ENCODE peak calls at places on chromosomes 13 and 19, in six cellular contexts. N, Y, Q, Z, E and L are unnamed samples.

GRCh38 chr13:101490400-101491015 is 38.0 kb downstream of the ITGBL1 start:
- DNase-seq in N (no peak), Q (peak; percentile 34), Y (no peak), Z (no peak), E (no peak), L (no peak)

GRCh38 chr19:17078920-17079709 is 3.5 kb downstream of the MYO9B start:
- DNase-seq in Y (no peak), N (no peak), Q (peak; percentile 51), E (no peak), Z (no peak), L (peak; percentile 39)

GRCh38 chr19:33280351-33280921 is 21.9 kb downstream of the CEBPA start:
- DNase-seq in Z (no peak), Y (no peak), Q (no peak), N (no peak), E (no peak), L (no peak)

GRCh38 chr13:113585828-113586355 is 1.3 kb downstream of the TFDP1 start:
- DNase-seq in E (no peak), Z (peak; percentile 41), Q (no peak), N (peak; percentile 6), Y (no peak), L (peak; percentile 11)

GRCh38 chr19:40529093-40529954 is 47.3 kb upstream of the SHKBP1 start:
- DNase-seq in Y (peak; percentile 77), Z (peak; percentile 97), Q (peak; percentile 95), E (peak; percentile 81), N (peak; percentile 86), L (peak; percentile 79)

GRCh38 chr19:40639638-40639982 is 38.4 kb downstream of the LTBP4 start:
- DNase-seq in Q (no peak), Y (no peak), Z (no peak), E (no peak), N (peak; percentile 40), L (no peak)

GRCh38 chr19:3506384-3507340 is 551 bp downstream of the FZR1 start:
- DNase-seq in Y (peak; percentile 43), Z (no peak), E (peak; percentile 33), Q (peak; percentile 47), N (no peak), L (no peak)

GRCh38 chr13:26050568-26051230 is 1.1 kb downstream of the SHISA2 start:
- DNase-seq in E (no peak), Y (no peak), Z (no peak), N (no peak), Q (peak; percentile 77), L (peak; percentile 26)

GRCh38 chr19:53517114-53517741 is 20.7 kb upstream of the ZNF331 start:
- DNase-seq in N (no peak), Y (no peak), Z (no peak), E (no peak), Q (no peak), L (no peak)

GRCh38 chr13:72953391-72953960 is 105.3 kb upstream of the KLF5 start:
- DNase-seq in N (no peak), Q (no peak), Y (peak; percentile 29), Z (no peak), E (no peak), L (no peak)

GRCh38 chr13:93875527-93875926 is 604.0 kb downstream of the DCT start:
- DNase-seq in E (no peak), Q (no peak), Y (no peak), N (no peak), Z (no peak), L (peak; percentile 67)

GRCh38 chr13:52006491-52007245 is 4.6 kb downstream of the ATP7B start:
- DNase-seq in Y (no peak), N (no peak), E (no peak), Z (no peak), Q (no peak), L (no peak)

GRCh38 chr19:41872775-41873647 is 4.1 kb upstream of the CD79A start:
- DNase-seq in E (peak; percentile 47), N (no peak), Z (peak; percentile 94), Y (peak; percentile 69), Q (peak; percentile 87), L (peak; percentile 66)

GRCh38 chr13:108944760-108945159 is 315.3 kb downstream of the MYO16 start:
- DNase-seq in N (no peak), Q (no peak), Z (no peak), Y (no peak), E (no peak), L (peak; percentile 53)

GRCh38 chr19:55208880-55209429 is 346 bp downstream of the PTPRH start:
- DNase-seq in E (no peak), N (no peak), Z (no peak), Q (no peak), Y (no peak), L (no peak)

GRCh38 chr19:1045247-1045603 is 5.3 kb downstream of the ABCA7 start:
- DNase-seq in N (no peak), Y (no peak), Z (no peak), E (no peak), Q (peak; percentile 60), L (no peak)

GRCh38 chr19:8366961-8367326 is 3.0 kb downstream of the ANGPTL4 start:
- DNase-seq in Q (no peak), N (peak; percentile 74), Y (no peak), Z (peak; percentile 47), E (no peak), L (peak; percentile 59)
- H3K4me3 ChIP-seq in Q (peak overlapping the region; percentile 10), N (peak overlapping the region; percentile 8), Y (peak overlapping the region; percentile 73), Z (peak overlapping the region; percentile 72), E (peak overlapping the region; percentile 22), L (peak overlapping the region; percentile 94)

DNA sequence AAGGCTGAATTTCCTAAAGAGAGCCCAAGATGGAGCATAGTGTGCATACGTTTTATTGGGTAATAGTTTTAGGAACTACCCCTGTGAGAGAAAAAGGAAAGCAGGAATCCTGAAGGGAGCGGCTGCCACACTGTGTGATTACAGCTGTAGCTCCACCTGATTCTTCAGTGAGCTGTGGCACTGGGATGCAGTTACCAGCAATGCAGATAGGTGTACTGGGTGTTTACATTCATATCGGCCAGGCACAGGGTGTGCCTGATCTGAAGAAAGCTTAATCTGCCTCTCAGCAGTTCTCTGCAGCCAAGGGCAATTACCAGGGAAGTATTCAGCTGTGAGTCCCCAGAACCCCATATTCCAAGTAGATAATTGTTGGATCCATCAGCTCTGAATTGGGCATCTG is 1541.8 kb downstream of the EFNB2 start:
- DNase-seq in Y (no peak), E (no peak), N (no peak), Q (no peak), Z (no peak), L (no peak)
- TF ChIP-seq CTCF in Y (no peak), E (no peak), N (no peak), Q (no peak), Z (no peak), L (no peak)

GRCh38 chr19:47190167-47190727 is 40.8 kb downstream of the BBC3 start:
- DNase-seq in E (peak; percentile 32), Z (no peak), N (peak; percentile 52), Q (no peak), Y (peak; percentile 48), L (peak; percentile 94)
- H3K4me3 ChIP-seq in E (no peak overlapping the region), Z (no peak overlapping the region), N (no peak overlapping the region), Q (no peak overlapping the region), Y (peak overlapping the region; percentile 3), L (no peak overlapping the region)

DNA sequence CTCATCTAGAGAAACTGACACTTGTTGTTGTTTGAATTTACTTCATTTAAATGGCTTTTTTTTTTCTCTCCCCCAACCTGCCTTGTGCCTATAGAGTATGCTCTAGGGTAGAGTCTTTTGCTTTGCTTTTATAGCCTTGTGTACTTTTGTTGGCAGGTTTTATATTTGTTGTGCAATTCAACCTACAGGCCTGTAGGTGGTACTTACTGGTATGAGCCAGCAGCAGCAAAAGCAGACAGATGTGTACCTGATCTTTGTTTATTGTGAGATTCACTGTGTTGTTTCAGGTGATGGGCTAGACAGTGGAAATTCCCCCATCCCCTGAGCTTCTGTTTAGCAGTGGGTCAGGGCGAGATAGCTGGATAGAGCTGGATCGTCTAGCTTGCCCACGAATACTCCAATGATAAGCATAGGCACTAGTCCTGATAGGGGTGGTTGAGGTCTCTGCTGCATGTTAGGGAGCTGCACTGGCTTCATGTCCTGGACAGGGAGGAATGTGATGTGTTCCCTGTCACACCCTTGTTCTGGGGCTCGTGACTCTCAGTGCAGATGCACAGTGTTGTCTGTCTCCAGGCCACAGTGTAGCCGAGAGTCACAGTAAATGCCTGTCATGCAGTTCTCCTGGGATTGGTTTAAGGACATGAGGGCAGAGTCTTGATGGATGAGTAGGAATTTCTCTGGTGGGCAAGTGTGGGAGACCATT is 21.3 kb downstream of the DNAJC3 start:
- DNase-seq in Y (no peak), N (no peak), E (no peak), Z (no peak), Q (no peak), L (peak; percentile 25)
- TF ChIP-seq CTCF in Y (no peak), N (no peak), E (no peak), Z (no peak), Q (peak; percentile 51), L (peak; percentile 49)

GRCh38 chr13:40968416-40969000 is 50.6 kb downstream of the ELF1 start:
- DNase-seq in Z (no peak), E (no peak), Y (no peak), N (no peak), Q (no peak), L (no peak)

GRCh38 chr13:40971321-40971720 is 47.8 kb downstream of the ELF1 start:
- DNase-seq in Y (no peak), E (no peak), N (no peak), Q (no peak), Z (no peak), L (no peak)

GRCh38 chr13:40973409-40973808 is 45.7 kb downstream of the ELF1 start:
- DNase-seq in N (no peak), Q (no peak), E (no peak), Z (no peak), Y (no peak), L (no peak)

GRCh38 chr13:40969169-40969901 is 49.8 kb downstream of the ELF1 start:
- DNase-seq in Y (no peak), E (no peak), Z (no peak), Q (no peak), N (no peak), L (no peak)

DNA sequence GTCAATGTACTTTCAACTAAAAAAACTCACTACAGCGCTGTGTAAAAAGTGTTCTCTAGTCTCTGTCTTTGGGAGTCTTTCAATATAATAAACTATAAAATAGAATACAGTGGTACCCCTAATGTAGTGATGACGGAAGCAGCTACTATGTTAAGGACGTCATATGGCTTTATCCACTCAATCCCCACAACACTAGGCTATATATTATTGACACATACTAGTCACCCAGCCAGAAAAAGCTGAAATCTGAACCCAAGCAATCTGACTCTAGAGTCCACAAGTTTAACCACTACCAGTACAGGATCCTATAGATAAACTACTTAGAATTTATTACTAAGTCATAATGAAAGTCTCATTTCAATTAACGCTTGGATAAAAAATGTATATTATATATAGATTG is 48.3 kb downstream of the ELF1 start:
- DNase-seq in E (no peak), Z (no peak), Y (no peak), N (no peak), Q (no peak), L (no peak)
- H3K4me3 ChIP-seq in E (no peak overlapping the region), Z (no peak overlapping the region), Y (no peak overlapping the region), N (no peak overlapping the region), Q (no peak overlapping the region), L (no peak overlapping the region)

GRCh38 chr13:41411536-41411935 is 45.8 kb upstream of the RGCC start:
- DNase-seq in Z (peak; percentile 54), E (peak; percentile 26), Y (no peak), Q (peak; percentile 57), N (no peak), L (peak; percentile 80)
- TF ChIP-seq CTCF in Z (no peak), E (peak; percentile 59), Y (no peak), Q (peak; percentile 55), N (no peak), L (peak; percentile 29)